ENCODE peak calls at places on chromosomes 16 and 17, in four cellular contexts. Y is Panc1, H is K562, M is HepG2. Q is an unnamed sample.

GRCh38 chr16:3912373-3912772 is 31.9 kb upstream of the CREBBP start:
- DNase-seq in Y (no peak), H (no peak), M (no peak), Q (no peak)

GRCh38 chr17:83133302-83134121 is 54.1 kb downstream of the METRNL start:
- DNase-seq in Y (no peak), H (no peak), M (no peak), Q (no peak)

GRCh38 chr16:15672514-15673167 is 22.6 kb downstream of the NDE1 start:
- DNase-seq in Y (no peak), H (no peak), M (peak), Q (no peak)

GRCh38 chr17:36932383-36933173 is 4.7 kb upstream of the LHX1 start:
- DNase-seq in Y (no peak), H (no peak), M (no peak), Q (no peak)

GRCh38 chr16:88681709-88682451 is 4.4 kb downstream of the SNAI3 start:
- DNase-seq in Y (no peak), H (no peak), M (no peak), Q (no peak)

GRCh38 chr16:14063618-14064581 is 7.2 kb upstream of the MRTFB start:
- DNase-seq in Y (no peak), H (no peak), M (no peak), Q (no peak)

GRCh38 chr16:88347656-88348376 is 34.9 kb upstream of the ZNF469 start:
- DNase-seq in Y (no peak), H (no peak), M (no peak), Q (no peak)

GRCh38 chr17:30594223-30594952 is 117.2 kb downstream of the GOSR1 start:
- DNase-seq in Y (no peak), H (no peak), M (no peak), Q (no peak)

GRCh38 chr16:81852347-81852746 is 73.3 kb downstream of the PLCG2 start:
- DNase-seq in Y (no peak), H (no peak), M (no peak), Q (no peak)

GRCh38 chr17:17381438-17382059 is 78.4 kb downstream of the NT5M start:
- DNase-seq in Y (no peak), H (no peak), M (peak), Q (no peak)

GRCh38 chr16:16021020-16021419 is 71.6 kb downstream of the ABCC1 start:
- DNase-seq in Y (no peak), H (no peak), M (no peak), Q (no peak)

GRCh38 chr16:87178977-87179376 is 138.2 kb downstream of the C16orf95 start:
- DNase-seq in Y (no peak), H (no peak), M (no peak), Q (no peak)

GRCh38 chr16:49876716-49877129 is 20.8 kb upstream of the ZNF423 start:
- DNase-seq in Y (no peak), H (peak), M (no peak), Q (no peak)

GRCh38 chr17:18201108-18201507 is 17.5 kb downstream of the ALKBH5 start:
- DNase-seq in Y (no peak), H (no peak), M (no peak), Q (no peak)

DNA sequence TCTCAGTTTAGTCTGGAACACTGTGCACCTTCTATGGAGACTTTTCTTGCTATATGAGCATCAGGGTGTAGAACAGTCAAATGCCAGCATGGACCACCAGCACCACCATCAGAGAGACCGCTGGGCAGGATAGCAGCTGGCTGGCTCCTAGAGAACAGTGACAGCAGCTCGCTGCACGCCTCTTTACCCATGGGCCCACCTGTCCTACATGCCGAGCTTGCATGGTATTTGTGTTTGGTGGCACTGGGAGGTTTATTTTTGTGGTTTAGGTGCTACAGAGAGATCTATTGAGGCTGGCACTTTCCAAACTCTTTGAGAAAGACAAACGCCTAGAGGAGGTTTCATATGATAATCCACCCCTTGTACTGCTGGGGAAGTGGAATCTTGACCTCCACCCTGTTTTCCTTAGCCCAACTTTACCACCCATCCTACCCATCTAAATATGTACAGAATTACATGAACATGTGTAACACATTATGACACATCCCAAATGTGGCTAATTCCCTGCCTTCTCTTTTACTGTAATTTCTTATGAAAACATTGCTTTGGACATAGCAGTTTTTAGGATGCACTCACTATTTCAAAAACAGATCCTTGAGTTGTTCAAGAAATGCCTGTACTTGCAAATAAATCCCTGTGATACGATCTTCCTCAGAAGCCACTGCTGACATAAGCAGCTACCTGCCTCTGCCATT is 46.3 kb downstream of the COG7 start:
- DNase-seq in Y (no peak), H (no peak), M (no peak), Q (no peak)
- TF ChIP-seq TCF7L2 in Y (no peak), H (no peak), M (no peak), Q (no peak)

DNA sequence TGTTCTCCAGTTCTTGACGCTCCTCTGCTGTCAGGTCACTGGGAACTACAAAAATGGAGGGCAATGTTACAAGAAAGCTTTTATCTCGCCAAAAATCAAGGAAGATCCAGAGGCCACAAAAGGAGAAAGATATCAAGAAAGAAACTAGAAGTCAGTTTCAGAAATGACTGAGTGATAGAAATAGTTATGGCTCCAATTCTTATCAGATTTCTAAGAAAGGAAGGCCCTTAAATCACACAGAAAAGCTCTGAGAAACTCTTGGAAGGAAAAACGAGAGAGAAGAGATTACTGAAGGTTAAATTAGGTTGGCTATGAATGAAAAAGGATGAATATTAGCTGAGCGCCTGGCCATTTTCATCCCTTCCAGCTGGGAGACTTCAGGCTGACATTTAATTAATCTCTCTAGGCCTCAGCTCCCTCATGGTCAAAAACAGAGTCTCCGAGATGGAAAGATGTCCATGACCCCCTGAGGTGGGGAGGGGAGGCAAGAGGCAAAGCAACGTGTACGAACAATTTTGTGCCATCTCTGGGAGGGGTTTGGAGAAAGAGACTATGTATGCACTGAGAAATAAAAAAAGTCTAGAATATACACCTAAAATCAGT is 72.3 kb downstream of the CYTH1 start:
- DNase-seq in Y (no peak), H (no peak), M (no peak), Q (no peak)
- TF ChIP-seq TCF7L2 in Y (no peak), H (no peak), M (no peak), Q (no peak)

GRCh38 chr16:70687671-70688265 is 1.9 kb upstream of the MTSS2 start:
- DNase-seq in Y (no peak), H (no peak), M (no peak), Q (no peak)
- TF ChIP-seq TCF7L2 in Y (no peak), H (no peak), M (no peak), Q (no peak)

DNA sequence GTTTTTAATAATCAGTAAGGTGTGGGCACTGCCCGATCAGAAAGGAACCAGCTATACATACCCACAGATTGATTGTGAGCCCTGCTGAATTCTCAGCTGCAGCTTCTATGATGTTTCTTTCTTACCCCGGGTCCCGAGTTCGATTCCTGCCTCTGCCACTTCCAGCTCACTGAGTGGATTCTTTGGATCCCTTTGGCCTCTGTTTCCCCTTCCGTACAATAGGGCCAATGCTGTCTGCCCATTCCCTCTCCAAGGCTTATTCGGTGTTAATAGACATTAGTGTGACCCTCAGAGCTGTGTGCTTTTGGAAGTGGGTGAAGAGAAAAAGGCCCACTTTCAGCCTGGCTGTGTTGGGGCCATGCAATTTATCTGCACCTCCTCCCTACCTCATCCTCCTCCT is 115.8 kb downstream of the IRX5 start:
- DNase-seq in Y (no peak), H (no peak), M (no peak), Q (no peak)
- TF ChIP-seq TCF7L2 in Y (no peak), H (no peak), M (no peak), Q (no peak)

GRCh38 chr17:3976675-3977171 is 12.5 kb upstream of the ATP2A3 start:
- DNase-seq in Y (no peak), H (no peak), M (no peak), Q (no peak)
- TF ChIP-seq TCF7L2 in Y (no peak), H (no peak), M (no peak), Q (no peak)

DNA sequence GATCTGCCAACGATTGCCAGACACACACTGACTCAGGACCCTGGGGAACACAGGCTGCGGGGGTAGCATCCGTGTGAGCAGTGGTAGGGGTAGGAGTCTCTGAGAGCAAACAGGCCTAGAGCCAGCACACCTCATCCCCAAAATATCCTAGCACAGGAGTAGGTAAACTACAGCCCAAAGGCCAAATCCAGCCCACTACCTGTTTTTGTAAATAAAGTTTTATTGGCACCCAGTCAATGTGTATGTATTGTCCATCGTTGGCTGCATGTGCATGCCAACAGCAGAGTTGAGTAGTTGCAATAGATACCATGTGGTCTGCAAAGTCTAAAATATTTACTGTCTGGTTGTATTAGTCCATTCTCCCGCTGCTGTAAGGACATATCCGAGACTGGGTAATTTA is 55.5 kb upstream of the GPRC5B start:
- DNase-seq in Y (no peak), H (no peak), M (no peak), Q (no peak)
- TF ChIP-seq TCF7L2 in Y (no peak), H (no peak), M (no peak), Q (no peak)

DNA sequence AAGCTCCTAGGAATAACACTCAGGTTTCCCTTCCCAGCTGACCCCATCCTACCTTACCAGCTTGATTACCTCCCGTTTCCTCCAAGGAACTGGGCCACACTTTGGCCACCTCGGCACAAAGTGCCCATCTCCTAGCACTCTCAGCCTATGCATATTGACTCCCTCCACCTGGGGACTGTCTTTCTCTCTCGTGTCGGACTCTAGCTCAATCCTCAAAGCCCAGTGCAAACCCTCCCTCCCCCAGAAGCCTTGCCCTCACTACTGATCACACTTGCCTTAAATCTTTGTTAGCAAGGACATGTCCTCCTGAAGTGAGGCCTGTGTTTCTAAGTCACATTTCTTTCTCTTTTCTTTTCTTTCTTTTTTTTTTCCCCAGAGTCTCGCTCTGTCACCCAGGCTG is 2.6 kb upstream of the RAB26 start:
- DNase-seq in Y (no peak), H (no peak), M (no peak), Q (no peak)
- TF ChIP-seq TCF7L2 in Y (no peak), H (no peak), M (no peak), Q (no peak)

GRCh38 chr16:85514601-85515318 is 98.4 kb upstream of the GSE1 start:
- DNase-seq in Y (peak), H (no peak), M (peak), Q (peak)
- TF ChIP-seq TCF7L2 in Y (peak), H (no peak), M (no peak), Q (peak)